ENCODE peak calls at places on chromosomes 4 and X, in ten cellular contexts. P is NCI-H2029; I is NAMALWA; Z is germinal center; V is activated CD4-positive, alpha-beta T cell treated with anti-CD3 and anti-CD28 coated beads, Interleukin-2, amount 50 U/mL, for 1 hour; O is thoracic aorta; N is ureter; Q is SK-MEL-5; L is MCF 10A; X is GM04503. A is an unnamed sample.

GRCh38 chr4:142817442-142817841 is 28.7 kb downstream of the INPP4B start:
- DNase-seq in P (no peak), I (no peak), Z (no peak), V (no peak), O (no peak), N (no peak), Q (peak), L (peak), X (peak), A (peak)

GRCh38 chr4:134807231-134807745 is 605.7 kb upstream of the PABPC4L start:
- DNase-seq in P (no peak), I (peak), Z (no peak), V (no peak), O (no peak), N (no peak), Q (peak), L (no peak), X (no peak), A (no peak)

GRCh38 chr4:168832746-168833575 is 177.1 kb downstream of the CBR4 start:
- DNase-seq in P (no peak), I (no peak), Z (peak), V (no peak), O (no peak), N (no peak), Q (no peak), L (peak), X (no peak), A (no peak)

GRCh38 chr4:183912585-183912984 is 7.5 kb downstream of the STOX2 start:
- DNase-seq in P (no peak), I (no peak), Z (no peak), V (no peak), O (no peak), N (no peak), Q (no peak), L (peak), X (no peak), A (no peak)

GRCh38 chr4:59979061-59979460 is 1221.1 kb upstream of the ADGRL3 start:
- DNase-seq in P (no peak), I (no peak), Z (no peak), V (no peak), O (no peak), N (no peak), Q (no peak), L (no peak), X (no peak), A (no peak)

GRCh38 chrX:57289089-57289488 is 2.6 kb downstream of the FAAH2 start:
- DNase-seq in P (no peak), I (no peak), Z (no peak), V (no peak), O (no peak), N (no peak), Q (no peak), L (peak), X (no peak), A (no peak)

GRCh38 chr4:80097395-80098177 is 24.6 kb upstream of the ANTXR2 start:
- DNase-seq in P (no peak), I (no peak), Z (no peak), V (no peak), O (no peak), N (peak), Q (no peak), L (peak), X (peak), A (no peak)

GRCh38 chr4:58061967-58062366 is 951.8 kb upstream of the IGFBP7 start:
- DNase-seq in P (no peak), I (peak), Z (no peak), V (no peak), O (no peak), N (no peak), Q (peak), L (peak), X (no peak), A (no peak)

GRCh38 chr4:152849350-152849749 is 69.6 kb downstream of the ARFIP1 start:
- DNase-seq in P (no peak), I (no peak), Z (no peak), V (no peak), O (no peak), N (no peak), Q (no peak), L (no peak), X (no peak), A (no peak)

GRCh38 chr4:34720563-34720962 is 1523.8 kb downstream of the ARAP2 start:
- DNase-seq in P (no peak), I (peak), Z (no peak), V (no peak), O (no peak), N (no peak), Q (peak), L (peak), X (peak), A (no peak)

GRCh38 chr4:183444953-183445543 is 612 bp downstream of the CDKN2AIP start:
- DNase-seq in P (no peak), I (peak), Z (peak), V (no peak), O (no peak), N (peak), Q (no peak), L (no peak), X (no peak), A (no peak)

GRCh38 chr4:159444668-159445067 is 341.8 kb downstream of the RAPGEF2 start:
- DNase-seq in P (no peak), I (no peak), Z (no peak), V (no peak), O (no peak), N (no peak), Q (peak), L (peak), X (no peak), A (no peak)

GRCh38 chr4:77158487-77158861 is 1.5 kb downstream of the CCNG2 start:
- DNase-seq in P (no peak), I (no peak), Z (no peak), V (peak), O (no peak), N (no peak), Q (no peak), L (peak), X (no peak), A (peak)

GRCh38 chr4:140637836-140638235 is 69.1 kb upstream of the UCP1 start:
- DNase-seq in P (peak), I (peak), Z (peak), V (no peak), O (no peak), N (no peak), Q (peak), L (peak), X (no peak), A (peak)

GRCh38 chrX:145405012-145405411 is 157.7 kb downstream of the SPANXN1 start:
- DNase-seq in P (no peak), I (peak), Z (peak), V (no peak), O (no peak), N (no peak), Q (peak), L (peak), X (peak), A (no peak)

GRCh38 chr4:183175631-183176232 is 76.7 kb downstream of the WWC2 start:
- DNase-seq in P (no peak), I (no peak), Z (no peak), V (no peak), O (no peak), N (no peak), Q (no peak), L (no peak), X (no peak), A (no peak)

GRCh38 chrX:2498781-2499302 is 1.9 kb downstream of the DHRSX start:
- DNase-seq in P (no peak), I (no peak), Z (no peak), V (no peak), O (no peak), N (no peak), Q (peak), L (no peak), X (no peak), A (no peak)

GRCh38 chr4:25575581-25575980 is 80.1 kb upstream of the SLC34A2 start:
- DNase-seq in P (no peak), I (no peak), Z (no peak), V (no peak), O (no peak), N (no peak), Q (no peak), L (no peak), X (no peak), A (no peak)

GRCh38 chrX:9644335-9644734 is 121.3 kb downstream of the GPR143 start:
- DNase-seq in P (peak), I (no peak), Z (no peak), V (peak), O (no peak), N (no peak), Q (no peak), L (no peak), X (no peak), A (peak)

GRCh38 chrX:13803116-13803515 is 13.8 kb downstream of the GPM6B start:
- DNase-seq in P (no peak), I (no peak), Z (no peak), V (no peak), O (no peak), N (no peak), Q (no peak), L (no peak), X (no peak), A (no peak)

GRCh38 chr4:1841201-1841885 is 14.6 kb downstream of the LETM1 start:
- DNase-seq in P (no peak), I (no peak), Z (no peak), V (no peak), O (no peak), N (no peak), Q (no peak), L (no peak), X (no peak), A (no peak)

GRCh38 chr4:4333265-4333706 is 43.2 kb downstream of the ZBTB49 start:
- DNase-seq in P (peak), I (no peak), Z (no peak), V (no peak), O (no peak), N (peak), Q (peak), L (peak), X (peak), A (no peak)

GRCh38 chr4:7293703-7294102 is 101.4 kb downstream of the SORCS2 start:
- DNase-seq in P (no peak), I (no peak), Z (no peak), V (no peak), O (no peak), N (no peak), Q (no peak), L (no peak), X (no peak), A (no peak)

GRCh38 chr4:165751882-165752281 is 121.2 kb upstream of the TLL1 start:
- DNase-seq in P (no peak), I (no peak), Z (no peak), V (no peak), O (no peak), N (no peak), Q (no peak), L (no peak), X (no peak), A (no peak)

GRCh38 chr4:78568640-78569261 is 17.2 kb downstream of the ANXA3 start:
- DNase-seq in P (no peak), I (no peak), Z (no peak), V (no peak), O (no peak), N (no peak), Q (no peak), L (no peak), X (no peak), A (no peak)

GRCh38 chr4:74367656-74368055 is 2.7 kb downstream of the EREG start:
- DNase-seq in P (no peak), I (no peak), Z (no peak), V (no peak), O (no peak), N (no peak), Q (no peak), L (peak), X (no peak), A (no peak)

GRCh38 chr4:139875456-139875855 is 209.8 kb downstream of the MGST2 start:
- DNase-seq in P (peak), I (no peak), Z (no peak), V (no peak), O (no peak), N (no peak), Q (peak), L (no peak), X (no peak), A (no peak)

GRCh38 chr4:122583906-122584305 is 37.0 kb downstream of the IL21 start:
- DNase-seq in P (no peak), I (no peak), Z (no peak), V (no peak), O (no peak), N (no peak), Q (peak), L (peak), X (no peak), A (no peak)

GRCh38 chr4:147049940-147050852 is 104.5 kb upstream of the TTC29 start:
- DNase-seq in P (no peak), I (no peak), Z (no peak), V (no peak), O (no peak), N (no peak), Q (no peak), L (peak), X (peak), A (no peak)

GRCh38 chr4:98682719-98683118 is 24.3 kb upstream of the TSPAN5 start:
- DNase-seq in P (no peak), I (no peak), Z (no peak), V (no peak), O (no peak), N (no peak), Q (no peak), L (no peak), X (peak), A (no peak)

GRCh38 chr4:129394635-129395034 is 298.7 kb downstream of the C4orf33 start:
- DNase-seq in P (no peak), I (no peak), Z (no peak), V (no peak), O (no peak), N (no peak), Q (no peak), L (no peak), X (no peak), A (no peak)

GRCh38 chr4:111937368-111937767 is 207.9 kb upstream of the FAM241A start:
- DNase-seq in P (no peak), I (peak), Z (peak), V (no peak), O (no peak), N (no peak), Q (peak), L (peak), X (no peak), A (no peak)

GRCh38 chr4:54189140-54189539 is 40.0 kb upstream of the PDGFRA start:
- DNase-seq in P (no peak), I (no peak), Z (no peak), V (no peak), O (no peak), N (no peak), Q (no peak), L (no peak), X (no peak), A (no peak)